ENCODE peak calls at places on chromosomes 13 and 19, in four cellular contexts. H, S, V and X are unnamed samples.

GRCh38 chr13:25733061-25733491 is 318.7 kb downstream of the SHISA2 start:
- DNase-seq in H (peak; percentile 19), S (no peak), V (peak; percentile 83), X (peak; percentile 62)

GRCh38 chr19:2047449-2048103 is 3.5 kb downstream of the MKNK2 start:
- DNase-seq in H (peak; percentile 56), S (no peak), V (no peak), X (no peak)

GRCh38 chr19:21604941-21605548 is 99.6 kb downstream of the ZNF429 start:
- DNase-seq in H (no peak), S (no peak), V (peak; percentile 13), X (no peak)

GRCh38 chr13:90502143-90502542 is 845.3 kb upstream of the MIR17HG start:
- DNase-seq in H (no peak), S (no peak), V (no peak), X (no peak)

GRCh38 chr13:59677966-59678814 is 485.5 kb downstream of the DIAPH3 start:
- DNase-seq in H (peak; percentile 57), S (no peak), V (peak; percentile 41), X (no peak)

GRCh38 chr19:2043269-2043641 is 7.8 kb downstream of the MKNK2 start:
- DNase-seq in H (no peak), S (no peak), V (no peak), X (no peak)

GRCh38 chr13:102968572-102969228 is 97.5 kb downstream of the SLC10A2 start:
- DNase-seq in H (no peak), S (no peak), V (no peak), X (no peak)

GRCh38 chr13:89066868-89067466 is 1395.8 kb downstream of the SLITRK5 start:
- DNase-seq in H (peak; percentile 11), S (no peak), V (peak; percentile 13), X (peak; percentile 13)

GRCh38 chr13:33186851-33187250 is 98.7 kb downstream of the STARD13 start:
- DNase-seq in H (no peak), S (no peak), V (peak; percentile 94), X (peak; percentile 78)

DNA sequence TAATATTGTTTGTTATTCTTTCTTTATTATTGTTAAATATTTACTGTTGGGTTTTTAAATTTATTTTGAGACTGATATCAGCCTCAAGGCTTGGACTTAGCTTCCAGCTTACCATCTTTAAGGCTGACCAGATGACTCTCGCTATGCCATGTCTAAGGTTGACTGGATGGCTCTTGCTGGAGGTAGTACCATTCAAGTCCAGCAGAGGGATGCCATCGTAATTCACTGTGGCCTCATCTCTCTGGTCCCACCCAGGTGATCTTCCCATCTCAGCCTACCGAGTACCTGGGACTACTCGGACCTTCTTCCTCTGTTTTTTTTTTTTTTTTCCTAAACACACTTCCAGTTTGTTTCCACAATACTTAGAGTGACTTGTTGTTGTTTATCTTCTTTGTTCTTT is 41.7 kb upstream of the ZNF91 start:
- DNase-seq in H (no peak), S (no peak), V (no peak), X (no peak)
- TF ChIP-seq CTCF in H (peak; percentile 28), S (no peak), V (no peak), X (peak; percentile 27)

GRCh38 chr19:44794610-44795009 is 14.3 kb upstream of the BCAM start:
- DNase-seq in H (no peak), S (no peak), V (no peak), X (no peak)

GRCh38 chr19:44785993-44786392 is 8.3 kb downstream of the CBLC start:
- DNase-seq in H (no peak), S (no peak), V (no peak), X (no peak)

GRCh38 chr19:44788971-44789370 is 11.3 kb downstream of the CBLC start:
- DNase-seq in H (no peak), S (no peak), V (no peak), X (no peak)

GRCh38 chr19:44792286-44792685 is 14.6 kb downstream of the CBLC start:
- DNase-seq in H (no peak), S (no peak), V (no peak), X (no peak)

DNA sequence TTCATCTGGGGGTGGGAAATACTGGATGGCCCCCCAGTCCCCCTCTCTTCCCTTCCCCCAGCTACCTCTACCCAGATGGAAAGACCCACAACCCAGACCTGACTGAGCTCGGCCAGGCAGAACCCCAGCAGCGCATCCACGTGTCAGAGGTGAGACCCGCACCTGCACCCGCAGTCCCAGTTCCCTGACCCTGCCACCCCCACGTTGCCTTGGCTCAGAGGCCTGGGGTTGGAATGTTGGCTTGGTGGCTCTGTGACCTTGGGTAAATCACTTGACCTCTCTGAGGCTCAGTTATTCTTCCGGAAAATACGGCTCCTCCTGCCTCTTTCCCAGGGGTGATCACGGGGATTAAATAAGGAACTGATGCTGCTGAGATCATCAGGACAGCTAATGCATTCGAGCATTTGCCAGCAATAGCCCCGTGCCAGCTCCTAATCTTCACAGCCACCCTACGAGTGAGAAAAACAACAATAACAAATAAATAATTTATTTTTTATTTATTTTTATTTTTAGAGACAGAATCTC is 12.3 kb downstream of the CBLC start:
- DNase-seq in H (no peak), S (no peak), V (no peak), X (no peak)
- TF ChIP-seq CTCF in H (no peak), S (no peak), V (no peak), X (no peak)

DNA sequence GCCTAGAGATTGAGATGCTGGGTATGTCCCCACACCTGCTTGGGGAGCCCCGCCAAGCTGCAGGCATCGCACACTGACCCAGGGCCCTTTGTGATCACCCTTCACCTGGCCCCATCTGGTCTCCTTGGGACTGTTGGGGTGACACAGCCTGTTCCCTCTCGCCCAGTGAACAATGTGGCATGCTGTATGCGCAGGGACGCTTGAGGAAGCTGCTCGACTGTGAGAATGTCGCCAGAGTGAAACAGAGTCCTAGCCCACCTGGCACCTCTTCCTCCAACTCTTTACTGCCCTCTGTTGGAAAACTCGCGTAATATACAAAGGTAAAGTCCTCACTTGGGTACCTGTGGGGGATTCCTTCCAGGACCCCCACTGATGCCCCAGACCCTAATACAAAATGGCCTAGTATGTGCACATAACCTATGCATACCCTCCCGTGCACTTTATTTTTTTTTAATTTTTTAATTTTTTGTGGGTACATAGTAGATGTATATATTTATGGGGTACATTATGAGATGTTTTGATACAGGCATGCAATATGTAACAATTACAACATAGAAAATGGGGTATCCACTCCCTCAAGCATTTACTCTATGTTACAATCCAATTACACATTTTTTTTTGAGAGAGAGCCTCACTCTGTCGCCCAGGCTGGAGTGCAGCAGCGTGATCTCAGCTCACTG is 9.0 kb downstream of the BLOC1S3 start:
- DNase-seq in H (no peak), S (no peak), V (no peak), X (no peak)
- TF ChIP-seq CTCF in H (peak; percentile 48), S (peak; percentile 65), V (peak; percentile 41), X (peak; percentile 74)

GRCh38 chr13:106028916-106029315 is 506.5 kb downstream of the EFNB2 start:
- DNase-seq in H (peak; percentile 66), S (no peak), V (peak; percentile 71), X (peak; percentile 18)

GRCh38 chr13:106036870-106037269 is 498.6 kb downstream of the EFNB2 start:
- DNase-seq in H (no peak), S (no peak), V (no peak), X (no peak)

GRCh38 chr13:106029901-106030300 is 505.6 kb downstream of the EFNB2 start:
- DNase-seq in H (no peak), S (no peak), V (no peak), X (no peak)

GRCh38 chr13:106034201-106034600 is 501.3 kb downstream of the EFNB2 start:
- DNase-seq in H (peak; percentile 56), S (no peak), V (peak; percentile 83), X (no peak)

GRCh38 chr13:106033634-106034033 is 501.8 kb downstream of the EFNB2 start:
- DNase-seq in H (peak; percentile 85), S (no peak), V (peak; percentile 56), X (no peak)
- TF ChIP-seq CTCF in H (peak; percentile 55), S (peak; percentile 65), V (peak; percentile 43), X (peak; percentile 22)

DNA sequence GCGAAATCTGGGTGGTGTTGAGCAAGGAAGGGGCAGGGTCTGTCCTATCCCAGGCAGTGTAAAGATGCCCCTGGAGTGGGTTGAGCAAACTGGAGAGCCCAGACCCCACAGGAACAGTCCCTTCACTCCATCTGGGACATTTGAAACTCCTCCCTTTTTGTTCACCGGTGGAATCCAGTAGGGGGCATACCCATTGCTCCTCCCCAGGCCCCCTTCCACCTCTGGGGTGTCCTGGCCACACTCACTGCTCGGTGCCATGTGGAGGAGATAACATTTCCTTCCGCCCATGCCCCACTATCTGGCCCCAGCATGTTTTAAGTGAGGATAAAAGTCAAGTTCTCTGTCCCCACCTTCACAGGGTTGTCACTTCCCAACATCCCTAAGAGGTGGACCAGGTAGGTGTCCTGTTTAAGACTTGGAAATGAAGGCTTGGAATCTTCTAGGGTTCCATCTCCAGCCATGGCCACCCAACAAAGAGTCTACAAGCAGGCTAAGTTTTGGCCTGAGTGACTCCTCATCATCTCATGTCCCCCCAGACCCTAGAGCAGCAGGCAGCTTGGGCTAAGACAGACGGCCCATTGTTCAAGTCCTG is 9.2 kb downstream of the ZNF526 start:
- DNase-seq in H (no peak), S (no peak), V (no peak), X (no peak)
- TF ChIP-seq CTCF in H (no peak), S (no peak), V (no peak), X (no peak)

GRCh38 chr13:112102243-112102642 is 35.3 kb downstream of the SOX1 start:
- DNase-seq in H (no peak), S (no peak), V (no peak), X (no peak)
- TF ChIP-seq CTCF in H (no peak), S (no peak), V (no peak), X (peak; percentile 15)

DNA sequence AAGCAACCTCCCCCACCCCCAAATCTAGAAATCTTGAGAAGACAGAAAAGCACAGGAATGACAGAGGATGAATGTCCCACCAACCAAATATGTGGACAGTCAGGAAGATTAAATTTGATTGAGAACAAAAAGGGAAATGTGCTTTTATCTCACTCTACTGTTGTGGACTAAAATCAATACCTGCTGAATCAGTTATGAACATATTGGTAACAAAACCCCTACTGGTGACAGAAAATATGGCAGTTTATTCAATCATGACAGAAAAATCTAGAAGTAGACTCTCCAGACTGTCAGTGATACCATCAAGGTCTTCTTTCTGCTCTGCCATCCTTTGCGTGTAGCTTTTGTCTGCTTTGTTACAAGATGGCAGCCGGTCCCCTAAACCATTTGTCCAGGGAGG is 35.2 kb downstream of the FAM216B start:
- DNase-seq in H (no peak), S (no peak), V (no peak), X (no peak)
- TF ChIP-seq CTCF in H (peak; percentile 33), S (peak; percentile 78), V (peak; percentile 24), X (peak; percentile 28)

GRCh38 chr19:10915511-10916091 is 12.8 kb downstream of the YIPF2 start:
- DNase-seq in H (peak; percentile 97), S (no peak), V (peak; percentile 68), X (no peak)
- TF ChIP-seq CTCF in H (peak; percentile 61), S (no peak), V (no peak), X (no peak)